ENCODE peak calls at places on chromosome 15, in seven cellular contexts. One of them, this sample, is unnamed. For H3K36me3, the result is how much of the 10 kb centered on the place peaks cover.

GRCh38 chr15:69794643-69795461 is 302.9 kb downstream of the TLE3 start:
- DNase-seq in GM12878: no peak
- DNase-seq in breast epithelium: peak
- DNase-seq in thoracic aorta: peak
- DNase-seq in astrocyte: peak
- DNase-seq in endodermal cell: peak
- DNase-seq in PC-3: peak
- DNase-seq in this sample: peak

GRCh38 chr15:100059094-100059493 is 282.7 kb downstream of the ADAMTS17 start:
- DNase-seq in GM12878: no peak
- DNase-seq in breast epithelium: no peak
- DNase-seq in thoracic aorta: no peak
- DNase-seq in astrocyte: peak
- DNase-seq in endodermal cell: no peak
- DNase-seq in PC-3: no peak
- DNase-seq in this sample: no peak

GRCh38 chr15:95210436-95210981 is 979.1 kb downstream of the MCTP2 start:
- DNase-seq in GM12878: no peak
- DNase-seq in breast epithelium: no peak
- DNase-seq in thoracic aorta: no peak
- DNase-seq in astrocyte: no peak
- DNase-seq in endodermal cell: no peak
- DNase-seq in PC-3: no peak
- DNase-seq in this sample: no peak

GRCh38 chr15:77807115-77807514 is 174.4 kb upstream of the LINGO1 start:
- DNase-seq in GM12878: no peak
- DNase-seq in breast epithelium: no peak
- DNase-seq in thoracic aorta: no peak
- DNase-seq in astrocyte: no peak
- DNase-seq in endodermal cell: no peak
- DNase-seq in PC-3: no peak
- DNase-seq in this sample: no peak

GRCh38 chr15:24054547-24055245 is 367.6 kb upstream of the NDN start:
- DNase-seq in GM12878: no peak
- DNase-seq in breast epithelium: no peak
- DNase-seq in thoracic aorta: no peak
- DNase-seq in astrocyte: no peak
- DNase-seq in endodermal cell: no peak
- DNase-seq in PC-3: no peak
- DNase-seq in this sample: no peak

GRCh38 chr15:37046876-37047614 is 53.3 kb downstream of the MEIS2 start:
- DNase-seq in GM12878: no peak
- DNase-seq in breast epithelium: no peak
- DNase-seq in thoracic aorta: no peak
- DNase-seq in astrocyte: peak
- DNase-seq in endodermal cell: no peak
- DNase-seq in PC-3: peak
- DNase-seq in this sample: peak

GRCh38 chr15:100017140-100017539 is 283.9 kb upstream of the LYSMD4 start:
- DNase-seq in GM12878: no peak
- DNase-seq in breast epithelium: no peak
- DNase-seq in thoracic aorta: no peak
- DNase-seq in astrocyte: no peak
- DNase-seq in endodermal cell: peak
- DNase-seq in PC-3: no peak
- DNase-seq in this sample: no peak

GRCh38 chr15:58632789-58633188 is 116.7 kb downstream of the ADAM10 start:
- DNase-seq in GM12878: no peak
- DNase-seq in breast epithelium: no peak
- DNase-seq in thoracic aorta: no peak
- DNase-seq in astrocyte: peak
- DNase-seq in endodermal cell: no peak
- DNase-seq in PC-3: no peak
- DNase-seq in this sample: no peak

GRCh38 chr15:70486451-70487379 is 276.6 kb downstream of the UACA start:
- DNase-seq in GM12878: peak
- DNase-seq in breast epithelium: no peak
- DNase-seq in thoracic aorta: no peak
- DNase-seq in astrocyte: peak
- DNase-seq in endodermal cell: no peak
- DNase-seq in PC-3: peak
- DNase-seq in this sample: peak

GRCh38 chr15:67107014-67107812 is 41.8 kb downstream of the SMAD3 start:
- DNase-seq in GM12878: no peak
- DNase-seq in breast epithelium: no peak
- DNase-seq in thoracic aorta: peak
- DNase-seq in astrocyte: peak
- DNase-seq in endodermal cell: no peak
- DNase-seq in PC-3: peak
- DNase-seq in this sample: peak

GRCh38 chr15:34795267-34796081 is at the start of gene ACTC1:
- DNase-seq in GM12878: no peak
- DNase-seq in breast epithelium: no peak
- DNase-seq in thoracic aorta: peak
- DNase-seq in astrocyte: peak
- DNase-seq in endodermal cell: peak
- DNase-seq in PC-3: peak
- DNase-seq in this sample: peak

GRCh38 chr15:66302489-66302888 is 9.1 kb downstream of the DIS3L start:
- DNase-seq in GM12878: no peak
- DNase-seq in breast epithelium: no peak
- DNase-seq in thoracic aorta: no peak
- DNase-seq in astrocyte: no peak
- DNase-seq in endodermal cell: no peak
- DNase-seq in PC-3: no peak
- DNase-seq in this sample: no peak

GRCh38 chr15:99076555-99077308 is 28.1 kb upstream of the SYNM start:
- DNase-seq in GM12878: peak
- DNase-seq in breast epithelium: peak
- DNase-seq in thoracic aorta: no peak
- DNase-seq in astrocyte: peak
- DNase-seq in endodermal cell: peak
- DNase-seq in PC-3: peak
- DNase-seq in this sample: peak

GRCh38 chr15:60854858-60855568 is 374.1 kb downstream of the RORA start:
- DNase-seq in GM12878: no peak
- DNase-seq in breast epithelium: no peak
- DNase-seq in thoracic aorta: no peak
- DNase-seq in astrocyte: no peak
- DNase-seq in endodermal cell: no peak
- DNase-seq in PC-3: no peak
- DNase-seq in this sample: peak

GRCh38 chr15:84659904-84660781 is 2.1 kb upstream of the NMB start:
- DNase-seq in GM12878: no peak
- DNase-seq in breast epithelium: no peak
- DNase-seq in thoracic aorta: no peak
- DNase-seq in astrocyte: no peak
- DNase-seq in endodermal cell: no peak
- DNase-seq in PC-3: no peak
- DNase-seq in this sample: no peak

GRCh38 chr15:43876872-43877271 is 50.1 kb downstream of the WDR76 start:
- DNase-seq in GM12878: no peak
- DNase-seq in breast epithelium: no peak
- DNase-seq in thoracic aorta: no peak
- DNase-seq in astrocyte: no peak
- DNase-seq in endodermal cell: no peak
- DNase-seq in PC-3: no peak
- DNase-seq in this sample: no peak

GRCh38 chr15:59722032-59722431 is 32.9 kb upstream of the BNIP2 start:
- DNase-seq in GM12878: no peak
- DNase-seq in breast epithelium: no peak
- DNase-seq in thoracic aorta: no peak
- DNase-seq in astrocyte: no peak
- DNase-seq in endodermal cell: no peak
- DNase-seq in PC-3: no peak
- DNase-seq in this sample: no peak

GRCh38 chr15:84740691-84741090 is 7.7 kb upstream of the ZNF592 start:
- DNase-seq in GM12878: no peak
- DNase-seq in breast epithelium: no peak
- DNase-seq in thoracic aorta: no peak
- DNase-seq in astrocyte: no peak
- DNase-seq in endodermal cell: no peak
- DNase-seq in PC-3: no peak
- DNase-seq in this sample: no peak

GRCh38 chr15:66783327-66784124 is 81.5 kb downstream of the SMAD6 start:
- DNase-seq in GM12878: no peak
- DNase-seq in breast epithelium: no peak
- DNase-seq in thoracic aorta: no peak
- DNase-seq in astrocyte: peak
- DNase-seq in endodermal cell: no peak
- DNase-seq in PC-3: no peak
- DNase-seq in this sample: no peak

GRCh38 chr15:64683378-64683777 is 92.0 kb downstream of the RBPMS2 start:
- DNase-seq in GM12878: no peak
- DNase-seq in breast epithelium: no peak
- DNase-seq in thoracic aorta: no peak
- DNase-seq in astrocyte: no peak
- DNase-seq in endodermal cell: no peak
- DNase-seq in PC-3: no peak
- DNase-seq in this sample: no peak

GRCh38 chr15:64503197-64503596 is 42.8 kb downstream of the ZNF609 start:
- DNase-seq in GM12878: no peak
- DNase-seq in breast epithelium: no peak
- DNase-seq in thoracic aorta: no peak
- DNase-seq in astrocyte: peak
- DNase-seq in endodermal cell: no peak
- DNase-seq in PC-3: no peak
- DNase-seq in this sample: no peak

GRCh38 chr15:72685925-72686794 is at the start of the genes BBS4 and HIGD2B:
- DNase-seq in GM12878: peak
- DNase-seq in breast epithelium: peak
- DNase-seq in thoracic aorta: peak
- DNase-seq in astrocyte: peak
- DNase-seq in endodermal cell: peak
- DNase-seq in PC-3: peak
- DNase-seq in this sample: peak

GRCh38 chr15:42974202-42974862 is 53.8 kb upstream of the TTBK2 start:
- DNase-seq in GM12878: no peak
- DNase-seq in breast epithelium: no peak
- DNase-seq in thoracic aorta: no peak
- DNase-seq in astrocyte: no peak
- DNase-seq in endodermal cell: no peak
- DNase-seq in PC-3: no peak
- DNase-seq in this sample: no peak

GRCh38 chr15:48415036-48415886 is 84.0 kb downstream of the DUT start:
- DNase-seq in GM12878: no peak
- DNase-seq in breast epithelium: no peak
- DNase-seq in thoracic aorta: no peak
- DNase-seq in astrocyte: peak
- DNase-seq in endodermal cell: no peak
- DNase-seq in PC-3: peak
- DNase-seq in this sample: peak

GRCh38 chr15:81752149-81752942 is 293.5 kb downstream of the MEX3B start:
- DNase-seq in GM12878: no peak
- DNase-seq in breast epithelium: peak
- DNase-seq in thoracic aorta: no peak
- DNase-seq in astrocyte: no peak
- DNase-seq in endodermal cell: peak
- DNase-seq in PC-3: peak
- DNase-seq in this sample: peak

GRCh38 chr15:35142578-35142977 is 57.5 kb upstream of the NANOGP8 start:
- DNase-seq in GM12878: no peak
- DNase-seq in breast epithelium: no peak
- DNase-seq in thoracic aorta: no peak
- DNase-seq in astrocyte: no peak
- DNase-seq in endodermal cell: peak
- DNase-seq in PC-3: no peak
- DNase-seq in this sample: no peak

GRCh38 chr15:72784233-72784876 is 797 bp upstream of the ADPGK start:
- DNase-seq in GM12878: peak
- DNase-seq in breast epithelium: no peak
- DNase-seq in thoracic aorta: no peak
- DNase-seq in astrocyte: peak
- DNase-seq in endodermal cell: no peak
- DNase-seq in PC-3: peak
- DNase-seq in this sample: peak

GRCh38 chr15:78800806-78801205 is 10.5 kb downstream of the ADAMTS7 start:
- DNase-seq in GM12878: no peak
- DNase-seq in breast epithelium: no peak
- DNase-seq in thoracic aorta: no peak
- DNase-seq in astrocyte: no peak
- DNase-seq in endodermal cell: no peak
- DNase-seq in PC-3: no peak
- DNase-seq in this sample: no peak

GRCh38 chr15:77097921-77098320 is 27.0 kb upstream of the TSPAN3 start:
- DNase-seq in GM12878: no peak
- DNase-seq in breast epithelium: no peak
- DNase-seq in thoracic aorta: no peak
- DNase-seq in astrocyte: no peak
- DNase-seq in endodermal cell: no peak
- DNase-seq in PC-3: no peak
- DNase-seq in this sample: no peak

DNA sequence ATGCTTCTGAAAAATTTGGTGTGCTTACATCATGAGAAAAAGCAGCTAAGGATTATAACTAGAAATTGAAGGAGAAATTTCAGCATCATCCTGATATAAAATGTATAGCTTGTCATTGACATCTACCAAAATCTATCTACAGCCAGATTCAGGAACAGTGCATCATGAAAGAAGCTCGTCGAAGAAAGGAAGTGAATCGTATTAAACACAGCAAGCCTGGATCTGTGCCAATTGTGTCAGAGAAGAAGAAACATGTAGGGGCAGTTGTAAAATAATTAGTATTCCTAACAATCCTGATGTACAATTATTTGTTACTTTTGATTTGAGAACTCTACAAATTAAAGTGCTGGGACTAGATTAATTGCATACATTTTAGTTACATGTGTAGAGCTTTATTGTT is 37.2 kb downstream of the AP4E1 start:
- DNase-seq in GM12878: no peak
- DNase-seq in breast epithelium: no peak
- DNase-seq in thoracic aorta: no peak
- DNase-seq in astrocyte: no peak
- DNase-seq in endodermal cell: no peak
- DNase-seq in PC-3: peak
- DNase-seq in this sample: peak
- H3K36me3 ChIP-seq in GM12878: under half
- H3K36me3 ChIP-seq in breast epithelium: under half
- H3K36me3 ChIP-seq in thoracic aorta: under half
- H3K36me3 ChIP-seq in astrocyte: under half
- H3K36me3 ChIP-seq in endodermal cell: under half
- H3K36me3 ChIP-seq in PC-3: under half
- H3K36me3 ChIP-seq in this sample: under half

GRCh38 chr15:22913646-22914380 is 66.4 kb downstream of the CYFIP1 start:
- DNase-seq in GM12878: no peak
- DNase-seq in breast epithelium: no peak
- DNase-seq in thoracic aorta: no peak
- DNase-seq in astrocyte: no peak
- DNase-seq in endodermal cell: no peak
- DNase-seq in PC-3: no peak
- DNase-seq in this sample: no peak
- H3K36me3 ChIP-seq in GM12878: under half
- H3K36me3 ChIP-seq in breast epithelium: under half
- H3K36me3 ChIP-seq in thoracic aorta: half or more
- H3K36me3 ChIP-seq in astrocyte: under half
- H3K36me3 ChIP-seq in endodermal cell: half or more
- H3K36me3 ChIP-seq in PC-3: under half
- H3K36me3 ChIP-seq in this sample: under half

GRCh38 chr15:75920079-75920478 is 16.4 kb downstream of the FBXO22 start:
- DNase-seq in GM12878: no peak
- DNase-seq in breast epithelium: no peak
- DNase-seq in thoracic aorta: no peak
- DNase-seq in astrocyte: peak
- DNase-seq in endodermal cell: no peak
- DNase-seq in PC-3: no peak
- DNase-seq in this sample: no peak
- H3K36me3 ChIP-seq in GM12878: under half
- H3K36me3 ChIP-seq in breast epithelium: under half
- H3K36me3 ChIP-seq in thoracic aorta: under half
- H3K36me3 ChIP-seq in astrocyte: under half
- H3K36me3 ChIP-seq in endodermal cell: half or more
- H3K36me3 ChIP-seq in PC-3: under half
- H3K36me3 ChIP-seq in this sample: under half

GRCh38 chr15:62879770-62880169 is 162.8 kb upstream of the TPM1 start:
- DNase-seq in GM12878: no peak
- DNase-seq in breast epithelium: no peak
- DNase-seq in thoracic aorta: no peak
- DNase-seq in astrocyte: no peak
- DNase-seq in endodermal cell: peak
- DNase-seq in PC-3: no peak
- DNase-seq in this sample: no peak
- H3K36me3 ChIP-seq in GM12878: under half
- H3K36me3 ChIP-seq in breast epithelium: under half
- H3K36me3 ChIP-seq in thoracic aorta: under half
- H3K36me3 ChIP-seq in astrocyte: under half
- H3K36me3 ChIP-seq in endodermal cell: under half
- H3K36me3 ChIP-seq in PC-3: under half
- H3K36me3 ChIP-seq in this sample: under half

This sample was measured in bronchial epithelial cell.